ENCODE peak calls at places on chromosomes 1 and 21, in eight cellular contexts. C is B cell, V is body of pancreas, Z is upper lobe of right lung, S is DMS153, D is pancreas, I is dorsolateral prefrontal cortex, W is lung. O is an unnamed sample.

GRCh38 chr1:27203946-27204345 is 30.5 kb upstream of the WDTC1 start:
- DNase-seq in C (no peak), V (no peak), Z (no peak), S (no peak), D (no peak), I (no peak), W (no peak), O (no peak)

GRCh38 chr1:65626003-65626402 is 166.7 kb upstream of the PDE4B start:
- DNase-seq in C (no peak), V (no peak), Z (no peak), S (no peak), D (no peak), I (no peak), W (no peak), O (no peak)

GRCh38 chr1:55214214-55214902 is 806 bp downstream of the USP24 start:
- DNase-seq in C (peak), V (peak), Z (peak), S (no peak), D (peak), I (peak), W (peak), O (peak)

GRCh38 chr1:151838491-151839412 is 868 bp downstream of the C2CD4D start:
- DNase-seq in C (peak), V (no peak), Z (peak), S (no peak), D (no peak), I (no peak), W (no peak), O (no peak)

GRCh38 chr1:93605812-93606512 is 75.7 kb downstream of the BCAR3 start:
- DNase-seq in C (no peak), V (no peak), Z (no peak), S (no peak), D (no peak), I (no peak), W (no peak), O (no peak)

GRCh38 chr1:109112056-109112651 is 1.8 kb upstream of the ELAPOR1 start:
- DNase-seq in C (peak), V (no peak), Z (no peak), S (peak), D (no peak), I (no peak), W (no peak), O (no peak)

GRCh38 chr1:46401514-46401913 is 7.4 kb downstream of the FAAH start:
- DNase-seq in C (no peak), V (peak), Z (no peak), S (no peak), D (no peak), I (no peak), W (no peak), O (no peak)

GRCh38 chr21:28016571-28016970 is 976.1 kb downstream of the LTN1 start:
- DNase-seq in C (no peak), V (no peak), Z (no peak), S (no peak), D (no peak), I (no peak), W (no peak), O (no peak)

GRCh38 chr1:75334876-75335275 is 200.7 kb downstream of the LHX8 start:
- DNase-seq in C (no peak), V (no peak), Z (no peak), S (no peak), D (no peak), I (no peak), W (no peak), O (no peak)

GRCh38 chr1:42380617-42381423 is at the start of gene RIMKLA:
- DNase-seq in C (peak), V (peak), Z (peak), S (peak), D (peak), I (peak), W (peak), O (peak)

GRCh38 chr1:32623775-32624174 is 26.6 kb downstream of the ZBTB8OS start:
- DNase-seq in C (peak), V (no peak), Z (no peak), S (no peak), D (no peak), I (no peak), W (no peak), O (no peak)

GRCh38 chr21:36454079-36454478 is 25.8 kb downstream of the CLDN14 start:
- DNase-seq in C (no peak), V (peak), Z (no peak), S (no peak), D (no peak), I (no peak), W (no peak), O (no peak)

GRCh38 chr1:25622526-25622925 is 5.9 kb downstream of the MAN1C1 start:
- DNase-seq in C (no peak), V (no peak), Z (no peak), S (no peak), D (no peak), I (no peak), W (no peak), O (no peak)

GRCh38 chr21:44337941-44338895 is 972 bp downstream of the CFAP410 start:
- DNase-seq in C (peak), V (peak), Z (peak), S (peak), D (peak), I (peak), W (peak), O (peak)

GRCh38 chr21:41009398-41010177 is 158.4 kb upstream of the BACE2 start:
- DNase-seq in C (no peak), V (peak), Z (no peak), S (peak), D (no peak), I (no peak), W (no peak), O (no peak)

GRCh38 chr21:15121655-15122120 is 56.9 kb upstream of the NRIP1 start:
- DNase-seq in C (no peak), V (peak), Z (no peak), S (peak), D (peak), I (no peak), W (peak), O (no peak)

GRCh38 chr1:199545780-199546179 is 481.7 kb upstream of the NR5A2 start:
- DNase-seq in C (no peak), V (peak), Z (no peak), S (no peak), D (no peak), I (no peak), W (no peak), O (no peak)

GRCh38 chr21:28781602-28782274 is 210.9 kb downstream of the LTN1 start:
- DNase-seq in C (no peak), V (no peak), Z (no peak), S (no peak), D (no peak), I (no peak), W (no peak), O (no peak)

GRCh38 chr1:41838266-41838665 is 80.5 kb downstream of the HIVEP3 start:
- DNase-seq in C (no peak), V (no peak), Z (no peak), S (no peak), D (no peak), I (no peak), W (no peak), O (no peak)

GRCh38 chr1:56394298-56394697 is 185.1 kb downstream of the PLPP3 start:
- DNase-seq in C (no peak), V (no peak), Z (no peak), S (no peak), D (no peak), I (no peak), W (no peak), O (no peak)

GRCh38 chr1:90710579-90711536 is 6.2 kb downstream of the BARHL2 start:
- DNase-seq in C (no peak), V (no peak), Z (no peak), S (no peak), D (no peak), I (no peak), W (no peak), O (no peak)

O was measured in caudate nucleus.